ENCODE peak calls at places on chromosomes 5 and 9, in four cellular contexts. A is M059J; J is EL; K is stimulated activated CD8-positive, alpha-beta memory T cell treated with anti-CD3 and anti-CD28 coated beads, Interleukin-15, amount 100 ng/mL, for 1 hour. T is an unnamed sample.

GRCh38 chr5:154611341-154611767 is 133.3 kb upstream of the HAND1 start:
- DNase-seq in K (no peak), A (no peak), J (no peak), T (no peak)

GRCh38 chr5:171437286-171437821 is 17.9 kb downstream of the FGF18 start:
- DNase-seq in A (no peak), J (no peak), K (no peak), T (no peak)

GRCh38 chr9:83933804-83934203 is 12.6 kb upstream of the KIF27 start:
- DNase-seq in A (no peak), K (no peak), J (peak; percentile 18), T (no peak)

GRCh38 chr9:113602126-113603119 is 138.9 kb downstream of the RGS3 start:
- DNase-seq in K (no peak), A (peak; percentile 84), J (peak; percentile 91), T (no peak)

GRCh38 chr5:75614165-75614564 is 2.9 kb downstream of the ANKDD1B start:
- DNase-seq in A (no peak), J (no peak), K (no peak), T (no peak)

GRCh38 chr5:154566146-154566680 is 88.2 kb upstream of the HAND1 start:
- DNase-seq in A (no peak), K (no peak), J (no peak), T (no peak)

GRCh38 chr5:57209316-57210040 is 35.6 kb downstream of the GPBP1 start:
- DNase-seq in J (peak; percentile 44), K (no peak), A (peak; percentile 36), T (no peak)

GRCh38 chr5:107378218-107378899 is 292.4 kb downstream of the EFNA5 start:
- DNase-seq in J (peak; percentile 38), K (no peak), A (peak; percentile 42), T (no peak)